ENCODE peak calls at places on chromosomes 3 and 15, in ten cellular contexts. K is CD4-positive, alpha-beta T cell; O is GM12878; R is astrocyte of the spinal cord; Y is NB4; I is fibroblast of lung; Z is prostate gland; D is GM06990; T is ovary; Q is HFFc6. P is an unnamed sample.

GRCh38 chr3:63857311-63857710 is 6.3 kb downstream of the THOC7 start:
- DNase-seq in Y (no peak), I (peak; percentile 80), O (no peak), Q (no peak), Z (no peak), T (no peak), K (no peak), R (peak; percentile 22), D (no peak), P (no peak)

GRCh38 chr3:187709155-187709554 is 6.8 kb upstream of the RTP2 start:
- DNase-seq in I (no peak), Q (no peak), Y (no peak), T (no peak), R (no peak), K (no peak), Z (no peak), O (no peak), D (no peak), P (no peak)

GRCh38 chr3:185153170-185153733 is 392 bp upstream of the C3orf70 start:
- DNase-seq in Y (no peak), O (no peak), Z (no peak), K (no peak), D (no peak), R (peak; percentile 15), Q (no peak), T (peak; percentile 26), I (no peak), P (no peak)

GRCh38 chr3:113626513-113627371 is 69.7 kb downstream of the USF3 start:
- DNase-seq in T (peak; percentile 52), Q (peak; percentile 28), I (peak; percentile 57), D (no peak), Z (peak; percentile 34), O (no peak), Y (peak; percentile 83), R (peak; percentile 71), K (no peak), P (peak; percentile 11)

GRCh38 chr3:129622933-129623332 is 16.5 kb upstream of the PLXND1 start:
- DNase-seq in Y (no peak), O (no peak), I (no peak), T (peak; percentile 23), Z (no peak), D (no peak), R (no peak), K (no peak), Q (no peak), P (no peak)

GRCh38 chr15:44882499-44882968 is 74.0 kb upstream of the TERB2 start:
- DNase-seq in O (peak; percentile 92), Z (no peak), Y (no peak), I (no peak), T (no peak), R (no peak), D (peak; percentile 81), K (no peak), Q (no peak), P (no peak)

GRCh38 chr3:42179110-42179725 is 86.8 kb downstream of the CCK start:
- DNase-seq in O (no peak), Z (no peak), T (peak; percentile 53), K (no peak), Q (peak; percentile 87), I (peak; percentile 95), R (peak; percentile 91), Y (no peak), D (no peak), P (no peak)

GRCh38 chr3:165185707-165186327 is 10.4 kb downstream of the SLITRK3 start:
- DNase-seq in Z (peak; percentile 37), I (peak; percentile 32), T (peak; percentile 42), Y (peak; percentile 67), O (peak; percentile 0), K (no peak), D (no peak), R (peak; percentile 50), Q (peak; percentile 24), P (peak; percentile 38)

GRCh38 chr3:13014755-13015285 is 58.4 kb downstream of the IQSEC1 start:
- DNase-seq in Q (no peak), T (no peak), O (no peak), K (no peak), R (no peak), Z (no peak), D (no peak), Y (no peak), I (no peak), P (no peak)

GRCh38 chr3:34283743-34284142 is 485.3 kb downstream of the PDCD6IP start:
- DNase-seq in Z (no peak), R (no peak), I (no peak), T (no peak), K (no peak), Q (no peak), Y (no peak), D (no peak), O (no peak), P (no peak)

GRCh38 chr3:198032039-198032438 is 72.0 kb downstream of the LMLN start:
- DNase-seq in O (no peak), Z (no peak), Q (no peak), T (no peak), D (no peak), R (no peak), K (no peak), Y (no peak), I (no peak), P (no peak)

GRCh38 chr3:160038862-160039562 is 50.4 kb downstream of the IL12A start:
- DNase-seq in Y (peak; percentile 29), I (peak; percentile 38), T (no peak), Q (no peak), D (peak; percentile 31), O (no peak), Z (peak; percentile 24), K (no peak), R (no peak), P (peak; percentile 20)

GRCh38 chr3:134794950-134795775 is at the start of gene EPHB1:
- DNase-seq in D (peak; percentile 78), Y (peak; percentile 80), T (peak; percentile 70), O (peak; percentile 94), K (peak; percentile 11), R (peak; percentile 93), Q (peak; percentile 96), Z (peak; percentile 77), I (peak; percentile 94), P (peak; percentile 78)

GRCh38 chr15:69749797-69750196 is 297.2 kb downstream of the RPLP1 start:
- DNase-seq in Z (no peak), T (no peak), D (no peak), I (no peak), O (no peak), R (no peak), Q (no peak), Y (peak; percentile 39), K (no peak), P (no peak)
- TF ChIP-seq CTCF in Z (no peak), T (no peak), D (peak; percentile 54), I (peak; percentile 33), O (no peak), R (no peak), Q (peak; percentile 60), Y (no peak), K (peak; percentile 56), P (no peak)

GRCh38 chr15:60907233-60907947 is 321.7 kb downstream of the RORA start:
- DNase-seq in Z (no peak), Y (no peak), R (no peak), Q (no peak), D (no peak), T (no peak), I (no peak), O (no peak), K (no peak), P (no peak)

GRCh38 chr15:60908888-60909287 is 320.2 kb downstream of the RORA start:
- DNase-seq in O (no peak), D (no peak), Q (no peak), Z (no peak), T (no peak), I (no peak), Y (no peak), K (no peak), R (no peak), P (no peak)

GRCh38 chr15:60906275-60906674 is 322.8 kb downstream of the RORA start:
- DNase-seq in O (no peak), R (no peak), Q (no peak), Z (no peak), D (no peak), I (no peak), K (no peak), Y (no peak), T (no peak), P (no peak)

GRCh38 chr15:60903221-60903620 is 325.9 kb downstream of the RORA start:
- DNase-seq in Q (no peak), R (no peak), T (no peak), D (no peak), Y (no peak), I (no peak), Z (no peak), K (no peak), O (no peak), P (no peak)

DNA sequence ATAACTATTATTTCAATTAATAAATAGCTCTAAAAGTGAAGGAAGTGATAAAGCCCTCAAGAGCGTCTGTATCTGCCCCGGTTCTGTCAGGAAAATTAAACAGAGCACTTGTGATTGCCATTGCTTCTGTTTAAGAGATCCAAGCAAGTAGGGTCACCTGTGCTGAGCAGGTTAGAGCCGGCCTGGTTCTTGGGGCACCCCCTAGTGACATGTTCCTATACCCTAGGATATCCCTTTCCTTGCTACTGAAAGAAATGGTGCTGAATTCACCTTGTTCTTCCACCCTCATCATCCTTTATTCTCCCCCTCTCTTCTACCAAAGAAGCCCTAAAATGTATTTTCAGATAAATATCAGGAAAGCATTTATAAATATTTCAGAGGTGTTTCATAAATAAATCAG is 323.5 kb downstream of the RORA start:
- DNase-seq in Z (no peak), Q (no peak), Y (no peak), T (no peak), K (peak; percentile 27), I (no peak), O (no peak), D (no peak), R (no peak), P (no peak)
- TF ChIP-seq CTCF in Z (no peak), Q (no peak), Y (no peak), T (no peak), K (peak; percentile 47), I (no peak), O (peak; percentile 22), D (peak; percentile 46), R (no peak), P (peak; percentile 35)

GRCh38 chr3:182248349-182248880 is 536.7 kb downstream of the SOX2 start:
- DNase-seq in Q (no peak), I (no peak), T (no peak), Z (no peak), R (no peak), Y (peak; percentile 8), O (no peak), D (no peak), K (no peak), P (no peak)
- TF ChIP-seq CTCF in Q (no peak), I (no peak), T (no peak), Z (no peak), R (peak; percentile 6), Y (no peak), O (no peak), D (peak; percentile 17), K (no peak), P (peak; percentile 15)

GRCh38 chr3:48770187-48770502 is 53.1 kb upstream of the IP6K2 start:
- DNase-seq in Z (no peak), R (no peak), Y (no peak), Q (no peak), K (no peak), T (no peak), I (no peak), D (no peak), O (no peak), P (no peak)

DNA sequence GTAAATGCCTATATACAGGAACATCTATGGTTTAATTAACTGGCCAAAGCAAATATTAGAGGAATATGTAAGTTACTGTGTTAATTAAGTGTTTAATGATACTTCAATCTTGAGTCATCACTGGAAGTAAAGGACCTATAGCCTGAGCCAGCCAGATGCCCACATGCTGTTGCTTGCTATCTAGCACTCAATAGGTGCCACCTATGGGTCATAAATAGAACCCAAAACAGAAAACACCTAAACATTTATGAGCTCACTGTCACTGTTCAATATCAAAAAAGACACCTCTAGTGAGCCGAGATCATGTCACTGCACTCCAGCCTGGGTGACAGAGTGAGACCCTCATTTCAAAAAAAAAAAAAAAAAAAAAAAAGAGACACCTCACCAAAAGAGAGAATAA is 48.4 kb upstream of the IP6K2 start:
- DNase-seq in O (no peak), Y (peak; percentile 9), K (no peak), T (no peak), Q (peak; percentile 12), R (no peak), D (no peak), I (peak; percentile 4), Z (peak; percentile 25), P (no peak)
- TF ChIP-seq CTCF in O (no peak), Y (no peak), K (no peak), T (no peak), Q (peak; percentile 53), R (peak; percentile 10), D (no peak), I (no peak), Z (peak; percentile 51), P (no peak)